ENCODE peak calls at places on chromosome 12, in six cellular contexts. Q, P, S, D, R and Z are unnamed samples.

GRCh38 chr12:115998119-115998633 is 279.3 kb downstream of the MED13L start:
- DNase-seq in D (peak; percentile 2), Q (peak; percentile 21), P (peak; percentile 23), R (peak; percentile 56), S (peak; percentile 25), Z (peak; percentile 61)

GRCh38 chr12:107610030-107610859 is 75.4 kb upstream of the PWP1 start:
- DNase-seq in D (peak; percentile 35), S (peak; percentile 43), Q (peak; percentile 15), P (peak; percentile 37), R (no peak), Z (peak; percentile 28)

GRCh38 chr12:110844551-110845395 is 2.0 kb upstream of the CCDC63 start:
- DNase-seq in Q (no peak), S (no peak), D (no peak), P (no peak), R (no peak), Z (no peak)

GRCh38 chr12:112599871-112600270 is 181.1 kb downstream of the PTPN11 start:
- DNase-seq in Q (no peak), D (no peak), R (no peak), S (no peak), P (no peak), Z (peak; percentile 89)

GRCh38 chr12:49061157-49061650 is 610 bp upstream of the KMT2D start:
- DNase-seq in Q (no peak), R (peak; percentile 13), D (no peak), P (no peak), S (no peak), Z (no peak)

GRCh38 chr12:115632323-115632722 is 645.2 kb downstream of the MED13L start:
- DNase-seq in Q (no peak), S (no peak), R (no peak), P (no peak), D (no peak), Z (no peak)

GRCh38 chr12:67647547-67648305 is 819 bp upstream of the DYRK2 start:
- DNase-seq in Q (peak; percentile 69), R (peak; percentile 56), D (peak; percentile 35), P (peak; percentile 88), S (peak; percentile 79), Z (peak; percentile 73)

GRCh38 chr12:26831959-26832816 is 806 bp downstream of the ITPR2 start:
- DNase-seq in S (peak; percentile 63), P (peak; percentile 71), Q (no peak), R (peak; percentile 80), D (peak; percentile 71), Z (peak; percentile 54)

GRCh38 chr12:58727526-58727925 is 192.8 kb downstream of the LRIG3 start:
- DNase-seq in P (no peak), Q (peak; percentile 50), R (no peak), D (no peak), S (no peak), Z (no peak)

GRCh38 chr12:58750484-58750883 is 169.8 kb downstream of the LRIG3 start:
- DNase-seq in R (no peak), S (no peak), D (no peak), Q (peak; percentile 96), P (peak; percentile 4), Z (peak; percentile 8)

GRCh38 chr12:14946856-14947255 is 8.5 kb upstream of the ERP27 start:
- DNase-seq in Q (no peak), P (no peak), R (no peak), S (no peak), D (no peak), Z (no peak)

GRCh38 chr12:87274594-87275245 is 754.5 kb downstream of the C12orf50 start:
- DNase-seq in Q (no peak), S (peak; percentile 29), P (no peak), R (no peak), D (no peak), Z (peak; percentile 15)

GRCh38 chr12:82874935-82875334 is 188.2 kb downstream of the TMTC2 start:
- DNase-seq in Q (peak; percentile 1), P (no peak), S (peak; percentile 57), R (no peak), D (no peak), Z (peak; percentile 62)

GRCh38 chr12:67515679-67516363 is 132.7 kb upstream of the DYRK2 start:
- DNase-seq in S (peak; percentile 54), R (peak; percentile 44), D (no peak), P (no peak), Q (no peak), Z (no peak)

GRCh38 chr12:72560370-72560769 is 288.2 kb downstream of the TRHDE start:
- DNase-seq in R (no peak), S (no peak), P (peak; percentile 1), D (no peak), Q (no peak), Z (no peak)

GRCh38 chr12:45477526-45477925 is 252.0 kb upstream of the ARID2 start:
- DNase-seq in D (no peak), Q (peak; percentile 24), R (no peak), P (peak; percentile 11), S (no peak), Z (no peak)

GRCh38 chr12:34598352-34598827 is 576.1 kb downstream of the ALG10 start:
- DNase-seq in P (no peak), R (no peak), D (no peak), S (no peak), Q (no peak), Z (no peak)

GRCh38 chr12:89427508-89428156 is 75.3 kb upstream of the DUSP6 start:
- DNase-seq in P (no peak), R (no peak), Q (no peak), S (no peak), D (no peak), Z (no peak)

GRCh38 chr12:45435945-45436710 is 220.2 kb downstream of the ANO6 start:
- DNase-seq in D (no peak), R (no peak), S (no peak), P (no peak), Q (no peak), Z (no peak)

GRCh38 chr12:10753066-10753465 is 29.9 kb upstream of the YBX3 start:
- DNase-seq in D (no peak), R (no peak), S (no peak), P (no peak), Q (peak; percentile 61), Z (no peak)

GRCh38 chr12:123024819-123025391 is 44.4 kb downstream of the ARL6IP4 start:
- DNase-seq in P (no peak), D (peak; percentile 21), R (no peak), Q (no peak), S (no peak), Z (no peak)

GRCh38 chr12:82225871-82226270 is 132.3 kb downstream of the CCDC59 start:
- DNase-seq in P (no peak), D (no peak), R (no peak), Q (no peak), S (no peak), Z (no peak)

GRCh38 chr12:114123108-114123507 is 157.0 kb upstream of the RBM19 start:
- DNase-seq in Q (no peak), D (no peak), R (no peak), S (no peak), P (no peak), Z (no peak)

GRCh38 chr12:43937947-43938346 is 102.1 kb downstream of the TMEM117 start:
- DNase-seq in P (peak; percentile 4), S (peak; percentile 9), R (no peak), Q (no peak), D (no peak), Z (peak; percentile 69)